ENCODE peak calls at places on chromosomes 2 and 18, in four cellular contexts. Q is anterior cingulate cortex, G is thoracic aorta, F is glutamatergic neuron. T is an unnamed sample.

GRCh38 chr2:238632181-238633060 is 205.7 kb downstream of the ASB1 start:
- DNase-seq in Q (no peak), G (no peak), F (no peak), T (no peak)

GRCh38 chr2:168272225-168272624 is 24.8 kb upstream of the STK39 start:
- DNase-seq in Q (no peak), G (no peak), F (no peak), T (no peak)

GRCh38 chr2:16196687-16197503 is 256.5 kb downstream of the MYCN start:
- DNase-seq in Q (no peak), G (no peak), F (no peak), T (no peak)

GRCh38 chr2:67579207-67579606 is 182.1 kb downstream of the ETAA1 start:
- DNase-seq in Q (no peak), G (no peak), F (no peak), T (no peak)

GRCh38 chr2:24048662-24049484 is 668 bp upstream of the FKBP1B start:
- DNase-seq in Q (no peak), G (no peak), F (no peak), T (no peak)

GRCh38 chr2:42138163-42139016 is 30.8 kb upstream of the EML4 start:
- DNase-seq in Q (no peak), G (no peak), F (no peak), T (no peak)

GRCh38 chr2:48414640-48414979 is 115.3 kb upstream of the STON1 start:
- DNase-seq in Q (no peak), G (no peak), F (no peak), T (no peak)

GRCh38 chr18:67926929-67927864 is 410.7 kb upstream of the DSEL start:
- DNase-seq in Q (no peak), G (no peak), F (no peak), T (no peak)

GRCh38 chr2:152200562-152201465 is 25.3 kb upstream of the STAM2 start:
- DNase-seq in Q (no peak), G (peak), F (no peak), T (peak)

GRCh38 chr2:177579486-177580036 is 187.0 kb downstream of the AGPS start:
- DNase-seq in Q (no peak), G (no peak), F (no peak), T (no peak)

GRCh38 chr2:204050681-204051080 is 114.1 kb downstream of the ICOS start:
- DNase-seq in Q (no peak), G (no peak), F (no peak), T (no peak)

GRCh38 chr2:44731505-44731904 is 210.0 kb upstream of the SIX3 start:
- DNase-seq in Q (no peak), G (no peak), F (no peak), T (no peak)

GRCh38 chr2:42348113-42348805 is 12.8 kb downstream of the COX7A2L start:
- DNase-seq in Q (no peak), G (no peak), F (no peak), T (no peak)

GRCh38 chr2:195124391-195125079 is 532.5 kb upstream of the SLC39A10 start:
- DNase-seq in Q (no peak), G (no peak), F (no peak), T (no peak)

GRCh38 chr2:108640731-108641130 is 78.6 kb upstream of the RANBP2 start:
- DNase-seq in Q (no peak), G (no peak), F (no peak), T (no peak)

GRCh38 chr2:237195396-237196119 is 109.9 kb downstream of the COPS8 start:
- DNase-seq in Q (no peak), G (no peak), F (no peak), T (no peak)

GRCh38 chr2:202034249-202035088 is 814 bp downstream of the FZD7 start:
- DNase-seq in Q (no peak), G (no peak), F (peak), T (no peak)

GRCh38 chr2:195815083-195815482 is 158.1 kb downstream of the SLC39A10 start:
- DNase-seq in Q (no peak), G (no peak), F (no peak), T (no peak)

GRCh38 chr2:24858996-24859395 is 61.0 kb downstream of the ADCY3 start:
- DNase-seq in Q (no peak), G (no peak), F (no peak), T (peak)

GRCh38 chr2:88626171-88627054 is 851 bp downstream of the EIF2AK3 start:
- DNase-seq in Q (no peak), G (no peak), F (peak), T (no peak)

GRCh38 chr18:48889115-48889941 is 61.4 kb downstream of the SMAD7 start:
- DNase-seq in Q (peak), G (no peak), F (peak), T (no peak)

GRCh38 chr2:85017436-85018048 is 46.6 kb downstream of the KCMF1 start:
- DNase-seq in Q (no peak), G (no peak), F (no peak), T (no peak)

GRCh38 chr2:23649819-23650218 is 264.8 kb downstream of the KLHL29 start:
- DNase-seq in Q (no peak), G (no peak), F (no peak), T (no peak)

GRCh38 chr2:15687720-15688119 is 96.1 kb downstream of the DDX1 start:
- DNase-seq in Q (no peak), G (no peak), F (no peak), T (no peak)

GRCh38 chr2:32632089-32632488 is 4.2 kb downstream of the TTC27 start:
- DNase-seq in Q (no peak), G (no peak), F (no peak), T (no peak)

GRCh38 chr2:28387082-28387960 is 5.3 kb upstream of the FOSL2 start:
- DNase-seq in Q (no peak), G (no peak), F (no peak), T (no peak)

GRCh38 chr2:144780983-144781382 is 261.1 kb upstream of the ZEB2 start:
- DNase-seq in Q (no peak), G (no peak), F (no peak), T (no peak)

GRCh38 chr2:60880633-60880987 is 764 bp upstream of the REL start:
- DNase-seq in Q (no peak), G (no peak), F (no peak), T (no peak)

GRCh38 chr2:235287369-235287722 is 206.5 kb upstream of the AGAP1 start:
- DNase-seq in Q (no peak), G (no peak), F (no peak), T (peak)

GRCh38 chr18:21868770-21869169 is 128.2 kb downstream of the MIB1 start:
- DNase-seq in Q (no peak), G (no peak), F (no peak), T (no peak)

GRCh38 chr2:121333231-121333630 is 48.2 kb upstream of the TFCP2L1 start:
- DNase-seq in Q (no peak), G (no peak), F (no peak), T (no peak)

GRCh38 chr2:138485019-138485418 is 16.6 kb upstream of the SPOPL start:
- DNase-seq in Q (no peak), G (no peak), F (no peak), T (no peak)

GRCh38 chr2:38184964-38185603 is 109.1 kb upstream of the CYP1B1 start:
- DNase-seq in Q (no peak), G (no peak), F (no peak), T (no peak)

GRCh38 chr2:195632852-195633572 is 24.0 kb upstream of the SLC39A10 start:
- DNase-seq in Q (no peak), G (no peak), F (no peak), T (no peak)

GRCh38 chr2:11398710-11399109 is 54.3 kb upstream of the ROCK2 start:
- DNase-seq in Q (no peak), G (no peak), F (no peak), T (no peak)

GRCh38 chr18:48074929-48075706 is 144.7 kb upstream of the SMAD2 start:
- DNase-seq in Q (no peak), G (no peak), F (no peak), T (peak)